ENCODE peak calls at places on chromosomes 5 and 9, in seven cellular contexts. N is CD8-positive, alpha-beta T cell; S is mucosa of descending colon; T is heart right ventricle; E is fibroblast of lung; O is cardiac muscle cell; G is ovary. R is an unnamed sample.

GRCh38 chr5:5330723-5331530 is 91.5 kb upstream of the ICE1 start:
- DNase-seq in N (no peak), S (no peak), T (no peak), E (no peak), O (no peak), G (no peak), R (no peak)

GRCh38 chr5:170397059-170397458 is 7.9 kb upstream of the KCNMB1 start:
- DNase-seq in N (no peak), S (no peak), T (no peak), E (no peak), O (peak; percentile 25), G (no peak), R (no peak)

GRCh38 chr9:132575005-132575609 is 7.3 kb upstream of the BARHL1 start:
- DNase-seq in N (peak; percentile 65), S (peak; percentile 84), T (peak; percentile 67), E (peak; percentile 72), O (peak; percentile 85), G (peak; percentile 46), R (peak; percentile 19)

GRCh38 chr5:65727491-65728156 is 5.6 kb downstream of the NLN start:
- DNase-seq in N (no peak), S (no peak), T (no peak), E (no peak), O (no peak), G (no peak), R (no peak)

GRCh38 chr5:169161022-169161680 is 139.8 kb downstream of the SLIT3 start:
- DNase-seq in N (no peak), S (no peak), T (peak; percentile 16), E (peak; percentile 80), O (peak; percentile 93), G (peak; percentile 60), R (peak; percentile 100)

GRCh38 chr5:93273176-93273575 is 307.8 kb downstream of the NR2F1-AS1 start:
- DNase-seq in N (no peak), S (no peak), T (no peak), E (peak; percentile 58), O (no peak), G (no peak), R (no peak)

GRCh38 chr5:137960141-137960540 is 70.9 kb downstream of the PKD2L2 start:
- DNase-seq in N (no peak), S (no peak), T (no peak), E (no peak), O (no peak), G (no peak), R (no peak)

GRCh38 chr5:142779163-142779562 is 9.0 kb downstream of the ARHGAP26 start:
- DNase-seq in N (no peak), S (no peak), T (peak; percentile 71), E (no peak), O (peak; percentile 78), G (no peak), R (peak; percentile 79)

GRCh38 chr5:133877351-133878235 is 90.8 kb downstream of the C5orf15 start:
- DNase-seq in N (no peak), S (no peak), T (no peak), E (no peak), O (no peak), G (no peak), R (no peak)

DNA sequence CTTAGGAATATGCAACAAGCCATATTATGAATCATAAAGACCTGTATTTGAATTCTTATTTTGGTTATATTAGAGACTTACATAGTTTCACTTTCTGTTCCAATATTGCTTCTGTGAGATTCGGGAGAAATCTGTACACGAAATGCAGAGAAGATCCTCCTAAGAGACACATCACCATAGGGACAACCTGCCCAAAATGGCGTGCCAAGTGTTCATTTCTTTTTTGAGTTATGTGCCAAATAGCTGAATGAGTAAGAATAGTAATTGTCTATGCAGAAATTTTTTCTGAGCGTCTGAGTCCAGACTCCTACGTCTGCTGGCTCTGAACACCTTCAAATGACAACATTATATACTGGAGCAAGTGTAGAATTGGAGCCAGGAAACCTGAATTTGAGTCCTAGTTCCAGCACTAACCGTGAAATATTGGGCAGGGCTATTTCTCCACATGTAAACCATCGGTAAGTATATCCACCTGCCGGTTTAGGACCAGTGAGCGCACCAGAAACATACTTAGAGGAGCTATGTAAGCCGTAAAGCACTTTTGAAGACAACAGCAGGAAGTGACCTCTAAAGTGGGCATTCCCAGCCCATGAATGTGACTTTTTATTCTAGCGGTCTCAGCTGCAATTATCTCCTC is 163.9 kb upstream of the DMRT1 start:
- DNase-seq in N (no peak), S (no peak), T (no peak), E (peak; percentile 27), O (no peak), G (no peak), R (no peak)
- H3K4me3 ChIP-seq in N (peak overlapping the region; percentile 34), S (no peak overlapping the region), T (peak overlapping the region; percentile 52), E (peak overlapping the region; percentile 3), O (no peak overlapping the region), G (peak overlapping the region; percentile 35), R (no peak overlapping the region)

GRCh38 chr9:112747094-112747493 is 3.5 kb upstream of the SNX30 start:
- DNase-seq in N (no peak), S (no peak), T (no peak), E (no peak), O (no peak), G (no peak), R (no peak)

GRCh38 chr9:112744177-112744576 is 6.4 kb upstream of the SNX30 start:
- DNase-seq in N (no peak), S (no peak), T (no peak), E (no peak), O (no peak), G (no peak), R (no peak)

GRCh38 chr9:112748041-112748440 is 2.5 kb upstream of the SNX30 start:
- DNase-seq in N (no peak), S (no peak), T (no peak), E (no peak), O (no peak), G (no peak), R (no peak)

GRCh38 chr9:112743216-112743835 is 7.2 kb upstream of the SNX30 start:
- DNase-seq in N (no peak), S (no peak), T (no peak), E (no peak), O (no peak), G (no peak), R (no peak)
- TF ChIP-seq CTCF in N (no peak), S (no peak), T (no peak), E (no peak), O (peak; percentile 14), G (no peak), R (no peak)

DNA sequence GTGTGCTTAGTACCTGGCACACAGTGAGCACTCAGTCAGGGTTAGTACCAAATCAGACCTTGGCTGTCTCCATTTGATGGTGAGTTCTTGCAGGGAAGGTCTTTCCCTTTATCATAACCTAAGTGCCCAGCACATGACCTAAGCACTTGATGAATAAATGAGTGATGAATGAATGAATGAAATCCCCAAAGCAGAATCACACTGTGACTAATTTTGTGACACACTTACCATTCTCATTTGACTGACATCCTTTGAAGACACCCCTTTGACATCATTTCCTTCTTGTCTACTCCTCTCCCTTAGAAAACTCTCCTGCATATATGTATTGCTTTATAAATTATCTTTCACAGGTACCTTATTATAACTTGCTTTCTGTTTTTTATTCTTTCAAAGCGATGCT is 130.2 kb upstream of the ELL2 start:
- DNase-seq in N (no peak), S (no peak), T (no peak), E (no peak), O (no peak), G (no peak), R (no peak)
- H3K4me3 ChIP-seq in N (no peak overlapping the region), S (no peak overlapping the region), T (no peak overlapping the region), E (no peak overlapping the region), O (no peak overlapping the region), G (no peak overlapping the region), R (no peak overlapping the region)

DNA sequence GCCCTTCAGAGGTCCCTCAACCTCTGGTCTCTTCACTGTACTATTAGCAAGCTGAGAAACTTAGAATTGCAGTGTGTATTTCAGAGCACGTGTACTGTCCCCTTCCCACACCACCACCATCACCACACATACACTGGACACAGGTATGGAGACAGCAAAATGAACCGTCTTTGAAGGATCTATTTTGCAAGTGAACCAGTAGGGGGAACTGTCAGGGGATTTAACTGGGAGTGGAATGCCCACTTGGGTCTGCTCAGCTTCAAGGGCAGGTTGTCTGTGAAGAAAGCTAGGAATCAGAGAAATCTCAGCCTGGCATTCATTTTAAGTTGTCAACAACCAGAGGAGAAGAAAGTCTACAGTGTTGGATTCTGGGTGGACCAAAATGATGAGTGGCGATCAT is 147.0 kb downstream of the DCP2 start:
- DNase-seq in N (no peak), S (no peak), T (no peak), E (no peak), O (peak; percentile 88), G (no peak), R (no peak)
- TF ChIP-seq CTCF in N (no peak), S (no peak), T (no peak), E (peak; percentile 13), O (peak; percentile 13), G (no peak), R (peak; percentile 64)

R was measured in retinal pigment epithelial cell.